ENCODE peak calls at places on chromosome 12, in nine cellular contexts. N is SJCRH30; J is mesenchymal stem cell; Q is H9; I is sigmoid colon; X is Panc1; D is esophagus squamous epithelium; L is astrocyte; P is CD8-positive, alpha-beta memory T cell. T is an unnamed sample.

GRCh38 chr12:14284189-14284722 is 81.2 kb upstream of the ATF7IP start:
- DNase-seq in L (no peak), P (no peak), Q (peak; percentile 59), D (no peak), N (peak; percentile 91), J (peak; percentile 7), I (peak; percentile 77), X (no peak), T (no peak)

GRCh38 chr12:1595690-1596347 is 1.4 kb upstream of the FBXL14 start:
- DNase-seq in X (no peak), Q (no peak), J (no peak), P (no peak), L (no peak), N (no peak), I (no peak), D (no peak), T (no peak)

GRCh38 chr12:93990832-93991748 is 157.3 kb upstream of the PLXNC1 start:
- DNase-seq in X (no peak), P (no peak), J (peak; percentile 43), L (peak; percentile 47), N (no peak), I (peak; percentile 71), Q (peak; percentile 85), D (no peak), T (no peak)

GRCh38 chr12:32454075-32454474 is 54.7 kb downstream of the FGD4 start:
- DNase-seq in I (no peak), D (no peak), P (no peak), J (peak; percentile 60), X (no peak), N (no peak), L (peak; percentile 79), Q (no peak), T (no peak)

GRCh38 chr12:12724421-12725085 is 7.4 kb downstream of the CDKN1B start:
- DNase-seq in I (no peak), P (no peak), L (no peak), J (peak; percentile 46), D (no peak), Q (no peak), X (no peak), N (peak; percentile 14), T (no peak)

GRCh38 chr12:44465139-44465538 is 411.0 kb downstream of the NELL2 start:
- DNase-seq in J (no peak), D (no peak), I (no peak), N (no peak), Q (no peak), L (no peak), X (no peak), P (no peak), T (no peak)

GRCh38 chr12:92185052-92185451 is 39.4 kb upstream of the BTG1 start:
- DNase-seq in N (no peak), I (no peak), Q (no peak), D (no peak), P (peak; percentile 44), L (no peak), J (no peak), X (no peak), T (no peak)

GRCh38 chr12:91326043-91327027 is 143.7 kb upstream of the DCN start:
- DNase-seq in P (peak; percentile 18), N (peak; percentile 47), Q (peak; percentile 42), D (no peak), X (peak; percentile 20), L (peak; percentile 66), J (peak; percentile 73), I (peak; percentile 66), T (no peak)

GRCh38 chr12:1815108-1815507 is 5.3 kb upstream of the LRTM2 start:
- DNase-seq in D (no peak), L (no peak), I (no peak), P (no peak), X (no peak), Q (no peak), N (no peak), J (no peak), T (no peak)

GRCh38 chr12:72074956-72075355 is 136.3 kb downstream of the TPH2 start:
- DNase-seq in L (no peak), I (no peak), D (no peak), N (peak; percentile 12), J (no peak), P (no peak), X (no peak), Q (no peak), T (no peak)

GRCh38 chr12:104930388-104931326 is 27.4 kb downstream of the SLC41A2 start:
- DNase-seq in Q (no peak), D (no peak), L (peak; percentile 51), I (no peak), P (no peak), J (peak; percentile 60), X (no peak), N (no peak), T (no peak)

GRCh38 chr12:56451147-56451546 is 1.9 kb upstream of the TIMELESS start:
- DNase-seq in P (no peak), X (no peak), D (no peak), J (no peak), N (no peak), Q (no peak), L (no peak), I (no peak), T (no peak)

GRCh38 chr12:109098142-109098652 is 800 bp downstream of the UNG start:
- DNase-seq in Q (no peak), I (peak; percentile 87), N (no peak), P (no peak), D (no peak), L (peak; percentile 50), J (peak; percentile 81), X (no peak), T (no peak)

GRCh38 chr12:1256991-1257390 is 266.0 kb downstream of the ERC1 start:
- DNase-seq in J (no peak), X (no peak), L (no peak), Q (no peak), P (no peak), I (no peak), N (no peak), D (no peak), T (no peak)

GRCh38 chr12:71655495-71655894 is 8.2 kb downstream of the ZFC3H1 start:
- DNase-seq in X (no peak), P (no peak), I (no peak), N (no peak), L (no peak), Q (no peak), J (no peak), D (no peak), T (no peak)

GRCh38 chr12:88035907-88036289 is 6.7 kb upstream of the C12orf50 start:
- DNase-seq in L (no peak), I (no peak), Q (no peak), J (no peak), X (no peak), P (no peak), D (no peak), N (no peak), T (no peak)

GRCh38 chr12:40663781-40664180 is 28.5 kb upstream of the CNTN1 start:
- DNase-seq in P (no peak), L (no peak), J (no peak), Q (no peak), X (no peak), D (no peak), N (no peak), I (no peak), T (no peak)

GRCh38 chr12:6689000-6689882 is at the start of gene ZNF384:
- DNase-seq in L (peak; percentile 98), D (peak; percentile 93), P (peak; percentile 97), X (peak; percentile 86), I (peak; percentile 99), N (peak; percentile 98), J (peak; percentile 100), Q (peak; percentile 100), T (peak; percentile 88)

DNA sequence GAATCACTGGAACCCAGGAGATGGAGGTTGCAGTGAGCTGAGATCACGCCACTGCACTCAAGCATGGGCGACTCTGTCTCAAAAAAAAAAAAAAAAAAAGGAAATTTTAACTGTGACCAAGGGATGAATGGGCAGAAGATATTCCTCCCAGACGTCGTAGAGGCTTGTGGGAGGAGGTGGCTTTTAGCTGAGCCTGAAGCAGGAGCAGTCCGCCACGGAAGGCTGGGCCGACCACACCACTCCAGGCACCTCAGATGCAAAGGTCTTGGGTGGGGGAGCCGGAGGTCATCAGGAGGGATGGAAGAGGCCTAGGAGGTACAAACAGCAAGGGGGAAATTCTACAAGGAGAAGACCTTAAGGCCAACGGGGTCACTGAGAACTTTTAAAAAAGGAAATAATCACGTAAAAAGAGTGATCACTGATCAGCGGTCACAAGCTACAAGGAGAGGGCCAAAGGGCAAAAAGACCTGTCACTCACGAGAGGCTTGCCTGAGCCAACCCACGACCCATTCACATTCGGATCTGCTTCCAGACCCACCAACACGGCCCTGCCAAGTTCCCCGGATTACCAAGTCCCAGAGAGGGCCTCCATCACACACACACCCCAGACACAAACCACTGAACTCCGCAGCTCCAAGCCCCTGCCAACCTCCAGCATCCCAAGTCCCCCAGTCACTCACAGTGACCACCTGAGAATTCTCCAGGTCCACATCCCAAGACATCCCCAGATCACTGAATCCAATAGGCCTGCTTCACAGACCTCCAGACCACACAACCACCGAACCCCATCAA is 3.5 kb downstream of the ZNF605 start:
- DNase-seq in X (no peak), J (no peak), I (no peak), Q (no peak), N (no peak), L (no peak), P (no peak), D (no peak), T (no peak)
- H3K9me3 ChIP-seq in X (peaks cover 52% of the 10 kb centered on the region), J (peaks cover 63% of the 10 kb centered on the region), I (peaks cover 39% of the 10 kb centered on the region), Q (peaks cover 42% of the 10 kb centered on the region), N (peaks cover 19% of the 10 kb centered on the region), L (peaks cover 39% of the 10 kb centered on the region), P (no peaks in the 10 kb centered on the region), D (peaks cover 62% of the 10 kb centered on the region), T (no peaks in the 10 kb centered on the region)

DNA sequence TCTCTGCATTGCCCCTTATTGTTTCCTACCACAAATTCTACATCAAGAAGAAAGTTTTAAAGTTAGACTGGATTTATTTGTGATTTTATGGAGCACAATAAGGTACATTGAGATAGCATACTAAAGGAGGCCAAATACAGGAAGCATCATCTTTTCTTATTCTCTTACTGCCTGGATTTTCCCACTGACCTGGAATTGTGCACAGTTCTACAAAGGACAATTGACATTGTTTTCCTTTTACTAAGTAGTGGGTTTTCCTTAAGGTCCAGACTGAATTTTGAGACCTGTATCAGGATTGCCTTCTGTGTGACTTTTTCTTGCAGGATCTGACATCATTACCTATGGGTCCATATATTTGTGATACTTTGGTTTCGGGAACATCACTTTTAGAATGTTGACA is 18.8 kb upstream of the ZNF140 start:
- DNase-seq in X (no peak), Q (no peak), D (no peak), P (no peak), N (no peak), J (no peak), L (no peak), I (no peak), T (no peak)
- H3K9me3 ChIP-seq in X (peaks cover 80% of the 10 kb centered on the region), Q (peaks cover 93% of the 10 kb centered on the region), D (peaks cover 98% of the 10 kb centered on the region), P (peaks cover 94% of the 10 kb centered on the region), N (peaks cover 67% of the 10 kb centered on the region), J (peaks cover 98% of the 10 kb centered on the region), L (peaks cover 87% of the 10 kb centered on the region), I (peaks cover 77% of the 10 kb centered on the region), T (peaks cover 68% of the 10 kb centered on the region)

GRCh38 chr12:34287986-34288962 is 266.0 kb downstream of the ALG10 start:
- DNase-seq in J (no peak), I (peak; percentile 35), L (no peak), Q (peak; percentile 6), P (no peak), D (no peak), X (no peak), N (no peak), T (no peak)
- H3K9me3 ChIP-seq in J (peaks cover 30% of the 10 kb centered on the region), I (peaks cover 39% of the 10 kb centered on the region), L (peaks cover 15% of the 10 kb centered on the region), Q (peaks cover 69% of the 10 kb centered on the region), P (peaks cover 4% of the 10 kb centered on the region), D (peaks cover 71% of the 10 kb centered on the region), X (no peaks in the 10 kb centered on the region), N (no peaks in the 10 kb centered on the region), T (no peaks in the 10 kb centered on the region)

GRCh38 chr12:99680276-99680675 is 32.7 kb downstream of the GARIN6 start:
- DNase-seq in J (no peak), X (no peak), N (no peak), P (no peak), I (no peak), Q (no peak), D (no peak), L (no peak), T (no peak)

GRCh38 chr12:99686142-99686541 is 38.6 kb downstream of the GARIN6 start:
- DNase-seq in L (no peak), J (no peak), N (no peak), I (no peak), P (no peak), Q (no peak), X (no peak), D (no peak), T (no peak)
- H3K9me3 ChIP-seq in L (peaks cover 5% of the 10 kb centered on the region), J (no peaks in the 10 kb centered on the region), N (no peaks in the 10 kb centered on the region), I (no peaks in the 10 kb centered on the region), P (no peaks in the 10 kb centered on the region), Q (no peaks in the 10 kb centered on the region), X (no peaks in the 10 kb centered on the region), D (no peaks in the 10 kb centered on the region), T (no peaks in the 10 kb centered on the region)